ENCODE peak calls at places on chromosomes 2 and 18, in five cellular contexts. One of them, this sample, is unnamed.

GRCh38 chr18:24741961-24742738 is 281.7 kb downstream of the HRH4 start:
- DNase-seq in NCI-H460: no peak
- DNase-seq in mesenchymal stem cell: peak; percentile 17
- DNase-seq in neural progenitor cell: no peak
- DNase-seq in head of caudate nucleus: no peak
- DNase-seq in this sample: peak; percentile 78

GRCh38 chr18:36532815-36533214 is 235.3 kb downstream of the FHOD3 start:
- DNase-seq in NCI-H460: no peak
- DNase-seq in mesenchymal stem cell: no peak
- DNase-seq in neural progenitor cell: no peak
- DNase-seq in head of caudate nucleus: no peak
- DNase-seq in this sample: no peak

GRCh38 chr2:38734299-38735058 is 16.7 kb downstream of the SRSF7 start:
- DNase-seq in NCI-H460: no peak
- DNase-seq in mesenchymal stem cell: no peak
- DNase-seq in neural progenitor cell: no peak
- DNase-seq in head of caudate nucleus: no peak
- DNase-seq in this sample: no peak

GRCh38 chr2:60629801-60630385 is 76.4 kb upstream of the BCL11A start:
- DNase-seq in NCI-H460: no peak
- DNase-seq in mesenchymal stem cell: no peak
- DNase-seq in neural progenitor cell: no peak
- DNase-seq in head of caudate nucleus: no peak
- DNase-seq in this sample: no peak

GRCh38 chr2:127046579-127046978 is 60.4 kb downstream of the BIN1 start:
- DNase-seq in NCI-H460: no peak
- DNase-seq in mesenchymal stem cell: no peak
- DNase-seq in neural progenitor cell: no peak
- DNase-seq in head of caudate nucleus: no peak
- DNase-seq in this sample: no peak

GRCh38 chr2:172462393-172463381 is 35.3 kb downstream of the ITGA6 start:
- DNase-seq in NCI-H460: no peak
- DNase-seq in mesenchymal stem cell: no peak
- DNase-seq in neural progenitor cell: no peak
- DNase-seq in head of caudate nucleus: no peak
- DNase-seq in this sample: no peak

GRCh38 chr2:208006833-208007232 is 18.5 kb downstream of the PLEKHM3 start:
- DNase-seq in NCI-H460: no peak
- DNase-seq in mesenchymal stem cell: peak; percentile 12
- DNase-seq in neural progenitor cell: no peak
- DNase-seq in head of caudate nucleus: no peak
- DNase-seq in this sample: peak; percentile 35

GRCh38 chr2:101355561-101356130 is 31.7 kb downstream of the CREG2 start:
- DNase-seq in NCI-H460: no peak
- DNase-seq in mesenchymal stem cell: no peak
- DNase-seq in neural progenitor cell: no peak
- DNase-seq in head of caudate nucleus: no peak
- DNase-seq in this sample: no peak

GRCh38 chr2:128439231-128440086 is 120.8 kb upstream of the HS6ST1 start:
- DNase-seq in NCI-H460: no peak
- DNase-seq in mesenchymal stem cell: no peak
- DNase-seq in neural progenitor cell: no peak
- DNase-seq in head of caudate nucleus: no peak
- DNase-seq in this sample: no peak

GRCh38 chr2:2112416-2113131 is 218.5 kb downstream of the MYT1L start:
- DNase-seq in NCI-H460: no peak
- DNase-seq in mesenchymal stem cell: no peak
- DNase-seq in neural progenitor cell: peak; percentile 33
- DNase-seq in head of caudate nucleus: no peak
- DNase-seq in this sample: no peak

GRCh38 chr2:69807821-69808540 is 21.5 kb upstream of the GMCL1 start:
- DNase-seq in NCI-H460: no peak
- DNase-seq in mesenchymal stem cell: no peak
- DNase-seq in neural progenitor cell: peak; percentile 13
- DNase-seq in head of caudate nucleus: no peak
- DNase-seq in this sample: no peak

GRCh38 chr18:62282188-62282629 is 42.9 kb upstream of the TNFRSF11A start:
- DNase-seq in NCI-H460: no peak
- DNase-seq in mesenchymal stem cell: no peak
- DNase-seq in neural progenitor cell: no peak
- DNase-seq in head of caudate nucleus: no peak
- DNase-seq in this sample: peak; percentile 53

GRCh38 chr2:10712186-10712809 is 9.1 kb upstream of the ATP6V1C2 start:
- DNase-seq in NCI-H460: no peak
- DNase-seq in mesenchymal stem cell: no peak
- DNase-seq in neural progenitor cell: no peak
- DNase-seq in head of caudate nucleus: no peak
- DNase-seq in this sample: no peak

GRCh38 chr2:136436921-136437320 is 319.0 kb upstream of the CXCR4 start:
- DNase-seq in NCI-H460: no peak
- DNase-seq in mesenchymal stem cell: no peak
- DNase-seq in neural progenitor cell: peak; percentile 54
- DNase-seq in head of caudate nucleus: no peak
- DNase-seq in this sample: no peak

GRCh38 chr2:160380613-160381012 is 113.0 kb downstream of the RBMS1 start:
- DNase-seq in NCI-H460: no peak
- DNase-seq in mesenchymal stem cell: no peak
- DNase-seq in neural progenitor cell: no peak
- DNase-seq in head of caudate nucleus: peak; percentile 40
- DNase-seq in this sample: no peak

GRCh38 chr2:134766583-134766982 is 47.8 kb upstream of the TMEM163 start:
- DNase-seq in NCI-H460: no peak
- DNase-seq in mesenchymal stem cell: no peak
- DNase-seq in neural progenitor cell: no peak
- DNase-seq in head of caudate nucleus: no peak
- DNase-seq in this sample: no peak

GRCh38 chr18:39105095-39105494 is 1539.5 kb upstream of the CELF4 start:
- DNase-seq in NCI-H460: no peak
- DNase-seq in mesenchymal stem cell: no peak
- DNase-seq in neural progenitor cell: no peak
- DNase-seq in head of caudate nucleus: no peak
- DNase-seq in this sample: no peak

GRCh38 chr18:24987933-24988840 is 363.8 kb downstream of the ZNF521 start:
- DNase-seq in NCI-H460: no peak
- DNase-seq in mesenchymal stem cell: no peak
- DNase-seq in neural progenitor cell: no peak
- DNase-seq in head of caudate nucleus: no peak
- DNase-seq in this sample: no peak

GRCh38 chr2:233953106-233953801 is 36.1 kb downstream of the TRPM8 start:
- DNase-seq in NCI-H460: no peak
- DNase-seq in mesenchymal stem cell: no peak
- DNase-seq in neural progenitor cell: no peak
- DNase-seq in head of caudate nucleus: no peak
- DNase-seq in this sample: no peak

GRCh38 chr2:25546852-25547251 is 126.5 kb downstream of the DTNB start:
- DNase-seq in NCI-H460: no peak
- DNase-seq in mesenchymal stem cell: no peak
- DNase-seq in neural progenitor cell: no peak
- DNase-seq in head of caudate nucleus: no peak
- DNase-seq in this sample: no peak

GRCh38 chr2:236209535-236209934 is 41.3 kb upstream of the GBX2 start:
- DNase-seq in NCI-H460: no peak
- DNase-seq in mesenchymal stem cell: no peak
- DNase-seq in neural progenitor cell: peak; percentile 15
- DNase-seq in head of caudate nucleus: no peak
- DNase-seq in this sample: no peak

GRCh38 chr18:59353079-59353680 is 5.9 kb downstream of the LMAN1 start:
- DNase-seq in NCI-H460: no peak
- DNase-seq in mesenchymal stem cell: no peak
- DNase-seq in neural progenitor cell: no peak
- DNase-seq in head of caudate nucleus: no peak
- DNase-seq in this sample: no peak

GRCh38 chr2:36538345-36538744 is 59.6 kb downstream of the FEZ2 start:
- DNase-seq in NCI-H460: no peak
- DNase-seq in mesenchymal stem cell: peak; percentile 37
- DNase-seq in neural progenitor cell: no peak
- DNase-seq in head of caudate nucleus: peak; percentile 22
- DNase-seq in this sample: no peak

GRCh38 chr2:10911291-10912075 is at the start of gene KCNF1:
- DNase-seq in NCI-H460: peak; percentile 67
- DNase-seq in mesenchymal stem cell: peak; percentile 73
- DNase-seq in neural progenitor cell: peak; percentile 96
- DNase-seq in head of caudate nucleus: no peak
- DNase-seq in this sample: peak; percentile 79

GRCh38 chr2:157307021-157307420 is 18.6 kb downstream of the ERMN start:
- DNase-seq in NCI-H460: no peak
- DNase-seq in mesenchymal stem cell: peak; percentile 11
- DNase-seq in neural progenitor cell: no peak
- DNase-seq in head of caudate nucleus: no peak
- DNase-seq in this sample: peak; percentile 34

GRCh38 chr18:51614033-51614432 is 416.6 kb upstream of the MEX3C start:
- DNase-seq in NCI-H460: peak; percentile 82
- DNase-seq in mesenchymal stem cell: peak; percentile 1
- DNase-seq in neural progenitor cell: no peak
- DNase-seq in head of caudate nucleus: no peak
- DNase-seq in this sample: no peak

GRCh38 chr2:45353879-45354278 is 257.2 kb downstream of the SRBD1 start:
- DNase-seq in NCI-H460: no peak
- DNase-seq in mesenchymal stem cell: peak; percentile 93
- DNase-seq in neural progenitor cell: no peak
- DNase-seq in head of caudate nucleus: no peak
- DNase-seq in this sample: peak; percentile 88

This sample was measured in AG08395.